ENCODE peak calls at places on chromosomes 13 and 19, in nine cellular contexts. G is stomach, H is ovary, O is tibial nerve, Y is transverse colon, X is suprapubic skin, Q is A549, I is GM12878, R is sigmoid colon. B is an unnamed sample.

GRCh38 chr13:107258599-107259187 is 690.8 kb upstream of the ARGLU1 start:
- DNase-seq in G (no peak), H (no peak), R (no peak), X (no peak), I (no peak), Y (no peak), Q (no peak), O (no peak), B (no peak)

GRCh38 chr19:6890938-6891337 is 3.6 kb downstream of the ADGRE1 start:
- DNase-seq in O (no peak), Y (no peak), R (no peak), X (no peak), H (no peak), Q (no peak), I (no peak), G (no peak), B (no peak)

GRCh38 chr13:33191425-33192221 is 93.9 kb downstream of the STARD13 start:
- DNase-seq in H (no peak), I (no peak), Y (no peak), Q (no peak), G (no peak), O (no peak), X (no peak), R (no peak), B (no peak)

GRCh38 chr13:103273825-103274224 is 207.6 kb upstream of the SLC10A2 start:
- DNase-seq in G (no peak), H (no peak), O (no peak), I (no peak), X (no peak), Q (no peak), R (no peak), Y (no peak), B (no peak)

GRCh38 chr19:6963937-6964336 is 57.3 kb downstream of the MBD3L2B start:
- DNase-seq in H (no peak), I (no peak), Y (no peak), X (no peak), G (no peak), R (no peak), O (no peak), Q (no peak), B (no peak)

GRCh38 chr19:7772752-7773291 is 9.8 kb downstream of the CLEC4M start:
- DNase-seq in I (peak), Y (no peak), O (no peak), X (no peak), R (no peak), G (no peak), H (no peak), Q (no peak), B (no peak)

GRCh38 chr13:77219401-77219800 is 107.5 kb downstream of the MYCBP2 start:
- DNase-seq in G (no peak), Q (no peak), R (no peak), Y (no peak), H (no peak), X (no peak), O (no peak), I (no peak), B (no peak)

GRCh38 chr19:43620061-43621001 is 902 bp upstream of the ZNF428 start:
- DNase-seq in I (no peak), X (no peak), Q (no peak), Y (no peak), H (no peak), G (no peak), R (no peak), O (no peak), B (no peak)

GRCh38 chr13:59352600-59352999 is 811.1 kb downstream of the DIAPH3 start:
- DNase-seq in Q (no peak), O (no peak), I (no peak), H (no peak), G (no peak), Y (no peak), X (no peak), R (no peak), B (no peak)

GRCh38 chr19:1471514-1472107 is 7.4 kb downstream of the C19orf25 start:
- DNase-seq in Q (no peak), G (no peak), O (no peak), I (no peak), R (no peak), Y (no peak), X (no peak), H (no peak), B (peak)
- TF ChIP-seq EP300 in Q (no peak), G (no peak), O (no peak), I (no peak), R (no peak), Y (no peak), X (no peak), H (no peak), B (no peak)

GRCh38 chr19:3761382-3762129 is at the start of gene APBA3:
- DNase-seq in Q (peak), G (peak), O (peak), H (peak), Y (peak), X (peak), R (peak), I (peak), B (peak)
- TF ChIP-seq EP300 in Q (no peak), G (no peak), O (peak), H (no peak), Y (no peak), X (no peak), R (no peak), I (no peak), B (no peak)

GRCh38 chr13:82833928-82834327 is 1048.3 kb downstream of the SLITRK1 start:
- DNase-seq in I (no peak), O (no peak), H (no peak), X (no peak), G (no peak), R (no peak), Q (no peak), Y (no peak), B (no peak)
- TF ChIP-seq EP300 in I (no peak), O (no peak), H (no peak), X (no peak), G (no peak), R (no peak), Q (no peak), Y (no peak), B (no peak)

DNA sequence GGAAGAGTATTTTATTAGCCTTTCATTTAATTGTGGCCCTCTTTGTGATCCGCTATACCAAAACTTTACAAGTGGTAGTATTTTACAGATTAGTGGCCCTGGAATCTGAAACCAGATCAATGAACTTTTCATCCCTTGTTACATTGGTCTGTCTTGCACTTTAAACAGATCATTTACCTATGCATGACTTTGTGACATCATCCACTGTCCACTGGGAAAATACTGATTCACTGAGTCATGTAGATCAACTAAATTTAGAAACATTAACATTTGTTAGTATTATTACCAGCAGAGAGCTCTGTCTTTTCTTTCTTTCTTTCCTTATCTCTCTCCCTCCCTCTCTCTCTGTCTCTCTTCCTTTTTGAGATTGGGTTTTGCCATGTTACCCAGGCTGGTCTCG is 17.5 kb downstream of the PCDH8 start:
- DNase-seq in H (no peak), X (no peak), G (no peak), Y (no peak), O (no peak), Q (no peak), R (no peak), I (no peak), B (no peak)
- TF ChIP-seq EP300 in H (no peak), X (no peak), G (no peak), Y (no peak), O (no peak), Q (no peak), R (no peak), I (no peak), B (no peak)

GRCh38 chr13:42418184-42418583 is 146.2 kb downstream of the AKAP11 start:
- DNase-seq in G (no peak), Q (no peak), Y (no peak), I (no peak), X (no peak), O (no peak), H (no peak), R (no peak), B (no peak)

GRCh38 chr13:42424182-42424581 is 149.8 kb upstream of the TNFSF11 start:
- DNase-seq in Q (no peak), X (no peak), I (no peak), H (no peak), R (no peak), Y (no peak), O (no peak), G (no peak), B (no peak)

GRCh38 chr13:42422681-42423080 is 150.7 kb downstream of the AKAP11 start:
- DNase-seq in G (no peak), X (no peak), O (no peak), Y (no peak), H (no peak), R (no peak), Q (no peak), I (no peak), B (no peak)

GRCh38 chr13:42417624-42418023 is 145.7 kb downstream of the AKAP11 start:
- DNase-seq in I (no peak), G (no peak), H (no peak), Q (no peak), O (no peak), X (no peak), Y (no peak), R (no peak), B (no peak)

GRCh38 chr13:42420304-42420703 is 148.4 kb downstream of the AKAP11 start:
- DNase-seq in H (no peak), I (peak), Y (no peak), Q (no peak), G (no peak), X (no peak), O (no peak), R (no peak), B (no peak)
- TF ChIP-seq EP300 in H (no peak), I (peak), Y (no peak), Q (no peak), G (no peak), X (no peak), O (no peak), R (no peak), B (no peak)

GRCh38 chr19:46935066-46935663 is 74.4 kb downstream of the ARHGAP35 start:
- DNase-seq in R (no peak), H (no peak), Y (no peak), I (no peak), X (no peak), G (no peak), O (no peak), Q (no peak), B (no peak)
- TF ChIP-seq EP300 in R (no peak), H (no peak), Y (no peak), I (no peak), X (no peak), G (no peak), O (no peak), Q (no peak), B (no peak)